ENCODE peak calls at places on chromosomes 5 and 9, in seven cellular contexts. One of them, this sample, is unnamed.
A peak's percentile ranks its signal among the peaks of the same experiment; 100 is the strongest.

GRCh38 chr9:35112257-35113020 is 3.2 kb downstream of the ATOSB start:
- DNase-seq in Panc1: no peak
- DNase-seq in K562: no peak
- DNase-seq in GM23338: no peak
- DNase-seq in HCT116: no peak
- DNase-seq in suprapubic skin: no peak
- DNase-seq in GM12891: no peak
- DNase-seq in this sample: no peak

GRCh38 chr5:132142459-132142858 is 68.9 kb downstream of the CSF2 start:
- DNase-seq in Panc1: no peak
- DNase-seq in K562: no peak
- DNase-seq in GM23338: no peak
- DNase-seq in HCT116: no peak
- DNase-seq in suprapubic skin: no peak
- DNase-seq in GM12891: no peak
- DNase-seq in this sample: no peak

GRCh38 chr5:133336121-133336968 is 276.0 kb downstream of the FSTL4 start:
- DNase-seq in Panc1: no peak
- DNase-seq in K562: no peak
- DNase-seq in GM23338: no peak
- DNase-seq in HCT116: no peak
- DNase-seq in suprapubic skin: no peak
- DNase-seq in GM12891: no peak
- DNase-seq in this sample: no peak

GRCh38 chr5:153885166-153885565 is 153.5 kb downstream of the FAM114A2 start:
- DNase-seq in Panc1: no peak
- DNase-seq in K562: no peak
- DNase-seq in GM23338: no peak
- DNase-seq in HCT116: no peak
- DNase-seq in suprapubic skin: no peak
- DNase-seq in GM12891: no peak
- DNase-seq in this sample: no peak

GRCh38 chr5:21931076-21931475 is 922.1 kb downstream of the CDH12 start:
- DNase-seq in Panc1: no peak
- DNase-seq in K562: no peak
- DNase-seq in GM23338: no peak
- DNase-seq in HCT116: no peak
- DNase-seq in suprapubic skin: no peak
- DNase-seq in GM12891: no peak
- DNase-seq in this sample: no peak

GRCh38 chr5:14035859-14036440 is 91.5 kb upstream of the DNAH5 start:
- DNase-seq in Panc1: peak; percentile 99
- DNase-seq in K562: no peak
- DNase-seq in GM23338: peak; percentile 94
- DNase-seq in HCT116: peak; percentile 92
- DNase-seq in suprapubic skin: no peak
- DNase-seq in GM12891: no peak
- DNase-seq in this sample: no peak

GRCh38 chr9:77820293-77820954 is 172.3 kb upstream of the GNA14 start:
- DNase-seq in Panc1: peak; percentile 27
- DNase-seq in K562: peak; percentile 15
- DNase-seq in GM23338: no peak
- DNase-seq in HCT116: no peak
- DNase-seq in suprapubic skin: no peak
- DNase-seq in GM12891: no peak
- DNase-seq in this sample: no peak

GRCh38 chr9:77764894-77765780 is 117.0 kb upstream of the GNA14 start:
- DNase-seq in Panc1: no peak
- DNase-seq in K562: no peak
- DNase-seq in GM23338: peak; percentile 68
- DNase-seq in HCT116: peak; percentile 32
- DNase-seq in suprapubic skin: no peak
- DNase-seq in GM12891: no peak
- DNase-seq in this sample: no peak

GRCh38 chr9:85884236-85884635 is 56.7 kb upstream of the NAA35 start:
- DNase-seq in Panc1: no peak
- DNase-seq in K562: no peak
- DNase-seq in GM23338: no peak
- DNase-seq in HCT116: no peak
- DNase-seq in suprapubic skin: no peak
- DNase-seq in GM12891: no peak
- DNase-seq in this sample: no peak

GRCh38 chr5:88394531-88395185 is 126.0 kb upstream of the TMEM161B start:
- DNase-seq in Panc1: no peak
- DNase-seq in K562: no peak
- DNase-seq in GM23338: peak; percentile 59
- DNase-seq in HCT116: no peak
- DNase-seq in suprapubic skin: no peak
- DNase-seq in GM12891: no peak
- DNase-seq in this sample: no peak

GRCh38 chr9:8647824-8648223 is 848.2 kb upstream of the DMAC1 start:
- DNase-seq in Panc1: no peak
- DNase-seq in K562: no peak
- DNase-seq in GM23338: no peak
- DNase-seq in HCT116: no peak
- DNase-seq in suprapubic skin: no peak
- DNase-seq in GM12891: no peak
- DNase-seq in this sample: no peak

DNA sequence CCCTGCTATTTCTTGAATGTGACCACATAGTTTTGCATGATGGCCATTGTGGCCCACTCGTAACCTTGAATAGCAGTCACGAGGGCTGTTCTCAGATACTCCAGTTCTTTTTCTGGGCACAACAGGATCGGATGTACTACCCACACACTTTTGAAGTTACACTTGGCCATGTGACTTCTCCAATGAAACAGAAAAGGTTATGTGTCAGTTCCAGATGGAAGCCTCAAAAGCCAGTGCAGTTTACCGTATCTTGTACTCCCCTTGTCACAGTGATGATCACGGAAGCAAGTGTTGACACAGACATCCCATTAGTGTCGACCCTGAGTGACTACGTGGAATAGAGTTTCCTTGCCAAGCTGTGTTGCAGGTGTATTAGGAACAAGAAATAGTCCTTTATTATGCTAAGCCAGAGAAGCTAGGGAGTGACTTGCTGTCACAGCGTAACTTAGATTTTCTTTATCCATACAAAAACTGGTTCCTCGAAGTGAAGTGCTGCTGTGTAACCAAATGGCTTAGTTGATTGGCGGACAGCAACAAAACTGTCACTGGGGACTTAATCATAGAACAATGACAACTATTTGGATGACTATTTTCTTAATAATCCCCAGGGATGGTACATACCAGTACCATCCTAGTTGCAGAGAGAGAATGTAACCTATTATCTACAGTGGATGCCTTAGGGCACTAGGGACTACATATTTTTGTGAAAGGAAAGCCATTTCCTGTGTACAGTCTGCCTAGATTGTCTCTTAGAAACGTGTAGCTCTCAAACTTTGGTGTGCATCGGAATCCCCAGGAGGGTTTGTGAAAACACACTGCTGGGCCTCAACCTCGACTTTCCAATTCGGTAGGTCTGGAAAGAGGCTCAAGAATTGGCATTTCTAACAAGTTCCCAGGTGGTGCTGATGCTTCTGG is 90.1 kb upstream of the DMRT1 start:
- DNase-seq in Panc1: no peak
- DNase-seq in K562: no peak
- DNase-seq in GM23338: no peak
- DNase-seq in HCT116: no peak
- DNase-seq in suprapubic skin: no peak
- DNase-seq in GM12891: no peak
- DNase-seq in this sample: no peak
- TF ChIP-seq POLR2AphosphoS5 in Panc1: no peak
- TF ChIP-seq POLR2AphosphoS5 in K562: no peak
- TF ChIP-seq POLR2AphosphoS5 in GM23338: no peak
- TF ChIP-seq POLR2AphosphoS5 in HCT116: no peak
- TF ChIP-seq POLR2AphosphoS5 in suprapubic skin: no peak
- TF ChIP-seq POLR2AphosphoS5 in GM12891: no peak
- TF ChIP-seq POLR2AphosphoS5 in this sample: no peak

DNA sequence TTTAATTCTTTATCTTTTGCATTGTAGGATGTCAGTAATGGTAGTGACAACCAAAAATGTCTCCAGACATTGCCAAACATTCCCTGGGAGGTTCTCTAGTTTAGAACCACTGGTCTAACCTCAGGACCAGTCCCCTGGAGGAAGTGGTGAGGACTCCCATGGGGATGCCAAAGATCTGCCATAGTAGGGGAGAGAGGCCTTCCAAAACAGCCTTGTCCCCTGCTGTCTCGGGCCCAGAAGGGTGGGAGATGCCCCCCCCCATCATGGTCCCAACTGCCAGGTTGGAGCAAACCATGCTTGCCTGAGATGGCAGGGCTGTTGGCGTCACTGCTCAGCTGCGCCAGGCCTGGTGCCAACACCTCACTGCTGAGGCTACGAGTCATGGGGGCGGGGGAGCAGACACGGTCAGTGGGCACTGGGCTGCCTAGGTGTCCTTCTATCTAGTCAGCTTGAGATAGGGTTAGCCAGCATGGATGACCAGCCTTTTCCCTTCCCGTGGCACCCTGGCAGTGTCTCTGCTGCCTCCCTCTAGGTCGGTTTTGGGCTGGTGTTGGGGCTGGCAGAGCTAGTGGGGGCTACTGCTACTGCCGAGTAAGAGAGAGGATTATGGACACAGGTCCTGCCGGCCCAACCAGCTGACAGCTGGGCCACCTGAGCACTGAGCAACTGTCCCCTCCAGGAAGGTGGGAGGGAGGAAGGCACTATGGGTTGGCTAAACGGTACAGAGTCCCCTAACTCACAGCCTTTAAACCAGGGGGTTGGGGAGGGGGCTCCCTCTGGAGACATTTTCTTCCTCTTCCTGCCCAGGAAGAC is 8.3 kb upstream of the CXXC5 start:
- DNase-seq in Panc1: no peak
- DNase-seq in K562: no peak
- DNase-seq in GM23338: no peak
- DNase-seq in HCT116: no peak
- DNase-seq in suprapubic skin: no peak
- DNase-seq in GM12891: no peak
- DNase-seq in this sample: peak; percentile 29
- TF ChIP-seq POLR2AphosphoS5 in Panc1: no peak
- TF ChIP-seq POLR2AphosphoS5 in K562: no peak
- TF ChIP-seq POLR2AphosphoS5 in GM23338: no peak
- TF ChIP-seq POLR2AphosphoS5 in HCT116: no peak
- TF ChIP-seq POLR2AphosphoS5 in suprapubic skin: no peak
- TF ChIP-seq POLR2AphosphoS5 in GM12891: no peak
- TF ChIP-seq POLR2AphosphoS5 in this sample: no peak

GRCh38 chr9:81530846-81531245 is 158.5 kb downstream of the TLE1 start:
- DNase-seq in Panc1: no peak
- DNase-seq in K562: no peak
- DNase-seq in GM23338: no peak
- DNase-seq in HCT116: no peak
- DNase-seq in suprapubic skin: no peak
- DNase-seq in GM12891: no peak
- DNase-seq in this sample: no peak

GRCh38 chr9:81530407-81530810 is 158.9 kb downstream of the TLE1 start:
- DNase-seq in Panc1: no peak
- DNase-seq in K562: no peak
- DNase-seq in GM23338: no peak
- DNase-seq in HCT116: no peak
- DNase-seq in suprapubic skin: no peak
- DNase-seq in GM12891: no peak
- DNase-seq in this sample: no peak

GRCh38 chr9:81526587-81526986 is 162.8 kb downstream of the TLE1 start:
- DNase-seq in Panc1: no peak
- DNase-seq in K562: no peak
- DNase-seq in GM23338: no peak
- DNase-seq in HCT116: no peak
- DNase-seq in suprapubic skin: no peak
- DNase-seq in GM12891: no peak
- DNase-seq in this sample: no peak

GRCh38 chr9:81531511-81531910 is 157.8 kb downstream of the TLE1 start:
- DNase-seq in Panc1: no peak
- DNase-seq in K562: no peak
- DNase-seq in GM23338: no peak
- DNase-seq in HCT116: no peak
- DNase-seq in suprapubic skin: no peak
- DNase-seq in GM12891: no peak
- DNase-seq in this sample: no peak

DNA sequence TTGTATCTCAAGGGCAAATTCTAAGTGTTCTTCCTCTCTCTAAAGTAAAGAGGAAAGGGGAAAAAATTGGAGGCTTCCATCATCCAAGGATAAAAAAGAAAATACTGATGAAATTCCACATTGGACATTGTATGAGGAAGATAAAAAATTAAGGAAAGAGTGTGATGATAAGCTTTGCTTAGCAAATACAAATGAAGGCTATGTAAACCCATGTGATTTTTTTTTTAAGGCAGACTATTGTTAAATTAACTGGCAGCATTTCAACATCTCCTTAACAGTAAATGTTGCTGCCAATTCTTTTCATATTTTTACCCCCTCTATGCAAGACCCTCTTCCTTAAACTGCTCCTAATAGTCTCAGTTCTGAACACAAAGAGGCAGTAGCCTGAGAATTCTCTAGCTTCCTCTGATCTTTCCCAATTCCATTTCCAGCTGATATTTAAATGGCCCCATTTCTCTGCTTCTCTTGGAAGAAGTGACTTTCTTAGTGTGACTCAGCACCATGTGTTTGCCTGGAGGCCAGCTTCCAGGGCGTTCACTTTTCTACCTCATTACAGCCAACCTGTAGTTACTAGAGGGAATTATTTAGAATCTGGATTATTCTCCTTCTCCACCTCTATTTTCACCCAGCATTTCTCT is 159.7 kb downstream of the TLE1 start:
- DNase-seq in Panc1: no peak
- DNase-seq in K562: no peak
- DNase-seq in GM23338: no peak
- DNase-seq in HCT116: peak; percentile 7
- DNase-seq in suprapubic skin: no peak
- DNase-seq in GM12891: no peak
- DNase-seq in this sample: peak; percentile 60
- TF ChIP-seq POLR2AphosphoS5 in Panc1: no peak
- TF ChIP-seq POLR2AphosphoS5 in K562: no peak
- TF ChIP-seq POLR2AphosphoS5 in GM23338: no peak
- TF ChIP-seq POLR2AphosphoS5 in HCT116: no peak
- TF ChIP-seq POLR2AphosphoS5 in suprapubic skin: no peak
- TF ChIP-seq POLR2AphosphoS5 in GM12891: no peak
- TF ChIP-seq POLR2AphosphoS5 in this sample: no peak

DNA sequence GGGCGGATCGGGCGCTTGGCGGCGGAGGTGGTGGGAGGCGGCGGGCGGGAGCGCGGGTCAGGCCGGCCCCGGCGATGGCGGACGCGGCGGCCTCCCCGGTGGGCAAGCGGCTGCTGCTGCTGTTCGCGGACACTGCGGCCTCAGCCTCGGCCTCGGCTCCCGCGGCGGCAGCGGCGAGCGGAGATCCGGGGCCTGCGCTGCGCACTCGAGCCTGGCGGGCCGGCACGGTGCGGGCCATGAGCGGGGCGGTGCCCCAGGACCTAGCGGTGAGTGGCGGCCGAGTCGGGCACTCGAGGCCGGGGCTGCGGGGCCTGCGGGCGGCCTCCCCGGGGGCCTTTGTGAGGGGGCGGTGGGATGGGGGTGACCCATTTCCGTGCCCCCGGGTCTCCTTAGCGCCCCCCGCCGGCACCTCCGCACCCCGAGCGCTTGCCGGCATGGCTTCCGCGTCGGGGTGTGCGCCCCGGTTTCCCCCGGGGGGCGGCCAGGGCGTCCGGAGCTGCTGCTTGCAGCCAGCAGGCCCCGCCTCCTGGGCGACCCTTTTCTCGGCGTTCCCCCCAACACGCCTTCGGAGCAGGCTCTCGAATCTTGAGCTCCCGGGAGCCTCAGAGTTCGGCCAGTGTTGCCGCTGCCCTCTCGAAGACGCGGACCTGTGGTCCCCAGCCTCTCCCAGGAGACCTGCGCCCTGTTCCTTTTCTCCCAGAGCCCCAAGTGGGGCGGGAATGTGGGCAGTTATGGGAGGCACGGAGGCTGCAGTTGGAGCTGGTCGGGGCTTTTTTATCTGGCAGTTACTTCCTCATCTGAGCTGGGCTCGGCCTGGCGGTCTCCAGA is 451 bp downstream of the KDM3B start:
- DNase-seq in Panc1: no peak
- DNase-seq in K562: peak; percentile 83
- DNase-seq in GM23338: peak; percentile 68
- DNase-seq in HCT116: no peak
- DNase-seq in suprapubic skin: no peak
- DNase-seq in GM12891: peak; percentile 58
- DNase-seq in this sample: peak; percentile 78
- TF ChIP-seq POLR2AphosphoS5 in Panc1: peak; percentile 47
- TF ChIP-seq POLR2AphosphoS5 in K562: peak; percentile 28
- TF ChIP-seq POLR2AphosphoS5 in GM23338: no peak
- TF ChIP-seq POLR2AphosphoS5 in HCT116: peak; percentile 11
- TF ChIP-seq POLR2AphosphoS5 in suprapubic skin: no peak
- TF ChIP-seq POLR2AphosphoS5 in GM12891: peak; percentile 51
- TF ChIP-seq POLR2AphosphoS5 in this sample: no peak